ENCODE peak calls at places on chromosomes 1 and 21, in nine cellular contexts. B is GM23338, I is A549, M is SK-N-SH, L is GM12878, F is HepG2, H is K562, K is HCT116, A is Panc1. C is an unnamed sample.

GRCh38 chr1:1892079-1892762 is 1.3 kb upstream of the GNB1 start:
- DNase-seq in B (no peak), I (no peak), M (no peak), L (no peak), F (no peak), H (no peak), K (no peak), A (no peak), C (no peak)

GRCh38 chr21:45511007-45511406 is 31.2 kb downstream of the SLC19A1 start:
- DNase-seq in B (no peak), I (no peak), M (no peak), L (no peak), F (no peak), H (no peak), K (no peak), A (no peak), C (no peak)

GRCh38 chr21:46092811-46093667 is 4.9 kb upstream of the COL6A2 start:
- DNase-seq in B (no peak), I (no peak), M (no peak), L (no peak), F (no peak), H (no peak), K (no peak), A (no peak), C (no peak)

GRCh38 chr1:40380817-40381216 is 7.3 kb downstream of the SMAP2 start:
- DNase-seq in B (no peak), I (no peak), M (no peak), L (no peak), F (no peak), H (no peak), K (no peak), A (no peak), C (no peak)

GRCh38 chr1:54403808-54404261 is 2.4 kb downstream of the SSBP3 start:
- DNase-seq in B (peak), I (no peak), M (no peak), L (no peak), F (no peak), H (no peak), K (no peak), A (no peak), C (no peak)

GRCh38 chr1:169466259-169467230 is 19.2 kb downstream of the SLC19A2 start:
- DNase-seq in B (peak), I (peak), M (peak), L (no peak), F (peak), H (peak), K (peak), A (no peak), C (no peak)

GRCh38 chr21:46454634-46455390 is 3.9 kb upstream of the DIP2A start:
- DNase-seq in B (no peak), I (no peak), M (no peak), L (no peak), F (no peak), H (no peak), K (no peak), A (no peak), C (peak)

GRCh38 chr1:156400191-156400920 is 31.3 kb downstream of the RHBG start:
- DNase-seq in B (no peak), I (no peak), M (no peak), L (no peak), F (no peak), H (no peak), K (no peak), A (no peak), C (no peak)

GRCh38 chr1:9195651-9196050 is 38.9 kb upstream of the H6PD start:
- DNase-seq in B (no peak), I (no peak), M (no peak), L (no peak), F (no peak), H (no peak), K (no peak), A (no peak), C (no peak)

GRCh38 chr1:28359592-28360239 is 9.8 kb upstream of the PHACTR4 start:
- DNase-seq in B (peak), I (peak), M (peak), L (no peak), F (peak), H (peak), K (no peak), A (no peak), C (peak)

GRCh38 chr1:177164380-177165068 is at the start of gene ASTN1:
- DNase-seq in B (peak), I (no peak), M (peak), L (no peak), F (no peak), H (no peak), K (no peak), A (no peak), C (no peak)

GRCh38 chr1:71621785-71622184 is 541.0 kb upstream of the ZRANB2 start:
- DNase-seq in B (no peak), I (no peak), M (no peak), L (no peak), F (no peak), H (no peak), K (no peak), A (no peak), C (no peak)

GRCh38 chr1:36728846-36729245 is 246.1 kb upstream of the CSF3R start:
- DNase-seq in B (no peak), I (no peak), M (no peak), L (no peak), F (no peak), H (no peak), K (no peak), A (no peak), C (no peak)

GRCh38 chr1:233885196-233886028 is 19.1 kb upstream of the SLC35F3 start:
- DNase-seq in B (no peak), I (peak), M (no peak), L (no peak), F (no peak), H (no peak), K (no peak), A (no peak), C (no peak)

GRCh38 chr1:107842241-107842640 is 122.7 kb downstream of the VAV3 start:
- DNase-seq in B (no peak), I (no peak), M (no peak), L (no peak), F (no peak), H (no peak), K (no peak), A (no peak), C (no peak)

GRCh38 chr1:77021637-77022036 is 154.4 kb downstream of the ST6GALNAC5 start:
- DNase-seq in B (no peak), I (no peak), M (no peak), L (no peak), F (no peak), H (no peak), K (no peak), A (no peak), C (no peak)

GRCh38 chr21:42040411-42041180 is 30.4 kb upstream of the ZBTB21 start:
- DNase-seq in B (no peak), I (peak), M (no peak), L (no peak), F (peak), H (no peak), K (peak), A (peak), C (no peak)

GRCh38 chr1:159279754-159280153 is 22.4 kb upstream of the FCER1A start:
- DNase-seq in B (no peak), I (peak), M (no peak), L (no peak), F (no peak), H (no peak), K (no peak), A (no peak), C (no peak)

GRCh38 chr1:7259955-7260354 is 474.7 kb downstream of the CAMTA1 start:
- DNase-seq in B (no peak), I (no peak), M (no peak), L (no peak), F (no peak), H (no peak), K (no peak), A (no peak), C (no peak)

GRCh38 chr1:113793878-113794834 is 18.1 kb downstream of the RSBN1 start:
- DNase-seq in B (no peak), I (peak), M (no peak), L (no peak), F (no peak), H (no peak), K (no peak), A (no peak), C (no peak)

GRCh38 chr1:186033744-186034345 is 299.7 kb downstream of the HMCN1 start:
- DNase-seq in B (no peak), I (no peak), M (no peak), L (no peak), F (no peak), H (no peak), K (no peak), A (no peak), C (no peak)

GRCh38 chr1:201889092-201889968 is 632 bp downstream of the SHISA4 start:
- DNase-seq in B (no peak), I (no peak), M (no peak), L (no peak), F (no peak), H (no peak), K (no peak), A (no peak), C (no peak)

GRCh38 chr1:2257245-2257627 is 29.1 kb downstream of the SKI start:
- DNase-seq in B (peak), I (no peak), M (no peak), L (no peak), F (no peak), H (no peak), K (no peak), A (no peak), C (no peak)

GRCh38 chr21:26845066-26845749 is at the start of gene ADAMTS1:
- DNase-seq in B (peak), I (peak), M (peak), L (no peak), F (peak), H (no peak), K (no peak), A (no peak), C (peak)

GRCh38 chr1:42743302-42744029 is 3.4 kb upstream of the CLDN19 start:
- DNase-seq in B (no peak), I (no peak), M (peak), L (no peak), F (no peak), H (no peak), K (no peak), A (no peak), C (no peak)

GRCh38 chr21:38599381-38599975 is 101.2 kb upstream of the ERG start:
- DNase-seq in B (no peak), I (no peak), M (no peak), L (no peak), F (no peak), H (no peak), K (no peak), A (no peak), C (no peak)

GRCh38 chr21:38597436-38597835 is 99.2 kb upstream of the ERG start:
- DNase-seq in B (no peak), I (no peak), M (no peak), L (no peak), F (no peak), H (no peak), K (no peak), A (no peak), C (no peak)

GRCh38 chr21:38596264-38597042 is 98.2 kb upstream of the ERG start:
- DNase-seq in B (no peak), I (no peak), M (no peak), L (no peak), F (peak), H (no peak), K (no peak), A (no peak), C (no peak)

GRCh38 chr21:38598413-38598812 is 100.1 kb upstream of the ERG start:
- DNase-seq in B (no peak), I (no peak), M (no peak), L (no peak), F (no peak), H (no peak), K (no peak), A (no peak), C (no peak)

GRCh38 chr21:38600106-38600505 is 101.8 kb upstream of the ERG start:
- DNase-seq in B (no peak), I (no peak), M (no peak), L (no peak), F (no peak), H (no peak), K (no peak), A (no peak), C (no peak)
- TF ChIP-seq REST in B (no peak), I (no peak), M (no peak), L (no peak), F (no peak), H (no peak), K (no peak), A (no peak), C (no peak)

DNA sequence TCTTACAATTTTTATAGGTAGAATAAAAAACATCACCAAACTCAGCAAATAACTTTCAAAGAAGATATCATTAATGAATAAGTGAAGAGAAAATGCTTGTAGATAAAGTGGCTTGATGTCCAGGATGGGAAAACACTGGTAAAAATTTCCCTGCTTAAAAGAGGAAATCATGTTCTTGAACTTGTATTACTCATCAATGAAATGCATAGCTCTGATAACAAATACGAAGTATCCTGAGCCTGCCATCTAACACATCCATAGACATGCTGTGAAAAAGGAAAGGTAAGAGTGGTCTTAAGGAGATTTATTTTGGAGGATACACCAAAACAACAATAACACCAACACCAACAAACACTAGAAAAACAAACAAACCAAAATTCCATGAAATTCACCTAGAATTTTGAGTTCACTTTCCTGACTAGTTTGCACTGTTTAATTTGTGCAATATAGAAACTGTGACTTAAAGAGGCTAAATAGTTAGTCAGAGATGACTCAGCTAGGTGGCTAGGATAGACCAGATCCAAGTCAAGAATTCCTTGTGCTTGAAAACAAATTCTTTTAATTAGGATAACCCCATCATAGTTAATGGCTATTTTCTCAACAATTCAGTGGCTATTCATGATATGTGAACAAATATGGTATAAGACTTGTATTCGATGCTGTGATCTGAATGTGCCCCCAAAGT is 179.8 kb upstream of the KCNK2 start:
- DNase-seq in B (no peak), I (no peak), M (no peak), L (no peak), F (no peak), H (no peak), K (peak), A (no peak), C (no peak)
- H3K4me3 ChIP-seq in B (no peak), I (no peak), M (no peak), L (no peak), F (no peak), H (no peak), K (no peak), A (no peak), C (no peak)

GRCh38 chr1:10738125-10738746 is 58.2 kb downstream of the CASZ1 start:
- DNase-seq in B (peak), I (no peak), M (no peak), L (no peak), F (no peak), H (no peak), K (no peak), A (no peak), C (no peak)

GRCh38 chr1:10744654-10745238 is 51.7 kb downstream of the CASZ1 start:
- DNase-seq in B (no peak), I (no peak), M (no peak), L (no peak), F (no peak), H (no peak), K (no peak), A (no peak), C (no peak)

GRCh38 chr1:10744044-10744443 is 52.4 kb downstream of the CASZ1 start:
- DNase-seq in B (no peak), I (no peak), M (no peak), L (no peak), F (no peak), H (no peak), K (no peak), A (no peak), C (no peak)

GRCh38 chr1:10740123-10740522 is 56.3 kb downstream of the CASZ1 start:
- DNase-seq in B (no peak), I (no peak), M (no peak), L (no peak), F (no peak), H (no peak), K (no peak), A (no peak), C (no peak)

DNA sequence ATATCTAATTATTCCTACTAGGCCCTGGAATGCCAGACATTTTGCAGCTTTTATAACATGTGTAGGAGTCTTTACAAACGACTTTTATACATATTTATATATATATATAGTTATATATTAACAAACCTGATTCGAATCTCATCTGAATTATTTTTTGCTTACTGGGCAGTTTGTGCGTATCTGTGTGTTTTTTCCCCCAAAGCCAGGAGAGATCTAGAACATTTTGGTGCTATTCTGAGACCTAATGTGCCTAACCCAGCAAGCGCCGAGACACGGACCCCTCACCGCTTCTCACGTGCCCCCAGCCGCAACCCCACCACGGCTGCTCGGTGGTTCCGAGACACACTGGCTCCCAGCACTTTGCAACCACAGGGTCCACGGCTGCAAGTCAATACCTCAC is 54.8 kb downstream of the CASZ1 start:
- DNase-seq in B (no peak), I (no peak), M (no peak), L (no peak), F (no peak), H (no peak), K (no peak), A (no peak), C (no peak)
- H3K27ac ChIP-seq in B (no peak), I (no peak), M (no peak), L (no peak), F (no peak), H (no peak), K (no peak), A (no peak), C (no peak)

DNA sequence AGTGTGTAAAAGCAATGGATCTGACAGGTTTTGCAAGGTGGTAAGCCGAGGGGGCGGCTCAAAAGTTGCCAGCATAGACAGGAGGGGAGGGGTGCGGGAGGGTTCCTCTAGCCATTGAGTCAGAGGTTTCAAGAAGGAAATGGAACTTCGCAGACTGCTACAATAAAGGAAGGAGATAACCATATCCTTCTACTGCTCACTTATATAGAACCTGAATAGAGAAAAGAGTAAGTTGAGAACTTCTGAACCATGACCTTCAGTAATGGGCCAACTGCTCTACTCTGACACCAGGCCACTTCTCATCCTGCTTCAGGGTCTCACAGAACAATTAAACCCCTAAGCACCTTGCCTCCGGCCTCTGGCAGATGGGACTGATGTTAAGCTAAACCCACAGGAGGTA is 26.3 kb upstream of the BCAR3 start:
- DNase-seq in B (no peak), I (no peak), M (no peak), L (peak), F (no peak), H (no peak), K (no peak), A (no peak), C (no peak)
- TF ChIP-seq REST in B (no peak), I (no peak), M (no peak), L (no peak), F (no peak), H (no peak), K (no peak), A (no peak), C (no peak)

DNA sequence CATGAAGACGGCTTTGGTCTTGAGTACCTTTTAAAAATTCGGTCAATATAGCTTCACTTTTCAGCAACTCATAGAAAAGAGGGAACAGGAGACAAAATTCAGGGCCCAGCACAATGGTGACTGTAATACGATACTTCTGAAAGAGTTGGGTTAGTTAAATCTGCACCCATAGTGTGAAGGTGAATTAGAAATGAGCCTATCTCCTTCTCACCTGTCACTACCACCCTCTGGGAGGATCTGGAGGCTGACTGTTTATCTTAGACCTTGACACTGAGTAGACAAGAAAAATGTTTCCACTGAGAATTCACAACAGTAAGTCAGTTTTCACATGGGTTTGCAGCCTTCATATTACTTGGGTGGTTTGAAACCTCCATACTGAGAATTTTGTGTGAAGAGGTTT is 57.9 kb upstream of the HMGB4 start:
- DNase-seq in B (peak), I (no peak), M (no peak), L (no peak), F (no peak), H (no peak), K (no peak), A (no peak), C (no peak)
- H3K4me3 ChIP-seq in B (no peak), I (no peak), M (no peak), L (no peak), F (no peak), H (no peak), K (no peak), A (no peak), C (no peak)

GRCh38 chr1:227549892-227550291 is 13.5 kb upstream of the ZNF678 start:
- DNase-seq in B (no peak), I (no peak), M (no peak), L (no peak), F (no peak), H (no peak), K (no peak), A (no peak), C (no peak)
- H3K27ac ChIP-seq in B (no peak), I (no peak), M (no peak), L (no peak), F (no peak), H (no peak), K (no peak), A (no peak), C (no peak)

C was measured in HL-60.